ENCODE peak calls at places on chromosomes 6 and 20, in seven cellular contexts. One of them, this sample, is unnamed. For H3K4me1 and H3K36me3, the result is how much of the 10 kb centered on the place peaks cover.

GRCh38 chr6:55916188-55916587 is 40.8 kb upstream of the BMP5 start:
- DNase-seq in naive thymus-derived CD4-positive, alpha-beta T cell: no peak
- DNase-seq in effector memory CD4-positive, alpha-beta T cell: no peak
- DNase-seq in adrenal gland: no peak
- DNase-seq in psoas muscle: no peak
- DNase-seq in IMR-90: peak
- DNase-seq in mucosa of descending colon: no peak
- DNase-seq in this sample: no peak

GRCh38 chr20:25057234-25058050 is 497 bp downstream of the ACSS1 start:
- DNase-seq in adrenal gland: peak
- DNase-seq in mucosa of descending colon: peak
- DNase-seq in effector memory CD4-positive, alpha-beta T cell: peak
- DNase-seq in psoas muscle: peak
- DNase-seq in naive thymus-derived CD4-positive, alpha-beta T cell: peak
- DNase-seq in IMR-90: peak
- DNase-seq in this sample: peak

GRCh38 chr6:66429220-66429619 is 722.2 kb upstream of the EYS start:
- DNase-seq in psoas muscle: no peak
- DNase-seq in IMR-90: peak
- DNase-seq in mucosa of descending colon: no peak
- DNase-seq in naive thymus-derived CD4-positive, alpha-beta T cell: no peak
- DNase-seq in effector memory CD4-positive, alpha-beta T cell: no peak
- DNase-seq in adrenal gland: no peak
- DNase-seq in this sample: no peak

GRCh38 chr20:6595704-6596103 is 171.8 kb upstream of the BMP2 start:
- DNase-seq in psoas muscle: no peak
- DNase-seq in IMR-90: peak
- DNase-seq in naive thymus-derived CD4-positive, alpha-beta T cell: no peak
- DNase-seq in effector memory CD4-positive, alpha-beta T cell: no peak
- DNase-seq in adrenal gland: no peak
- DNase-seq in mucosa of descending colon: no peak
- DNase-seq in this sample: no peak

GRCh38 chr6:43858161-43859153 is 88.4 kb downstream of the VEGFA start:
- DNase-seq in mucosa of descending colon: no peak
- DNase-seq in naive thymus-derived CD4-positive, alpha-beta T cell: no peak
- DNase-seq in adrenal gland: no peak
- DNase-seq in IMR-90: no peak
- DNase-seq in effector memory CD4-positive, alpha-beta T cell: no peak
- DNase-seq in psoas muscle: peak
- DNase-seq in this sample: no peak

GRCh38 chr20:23966298-23966697 is 22.3 kb downstream of the GGTLC1 start:
- DNase-seq in adrenal gland: no peak
- DNase-seq in mucosa of descending colon: no peak
- DNase-seq in effector memory CD4-positive, alpha-beta T cell: no peak
- DNase-seq in IMR-90: no peak
- DNase-seq in psoas muscle: no peak
- DNase-seq in naive thymus-derived CD4-positive, alpha-beta T cell: no peak
- DNase-seq in this sample: no peak

GRCh38 chr6:123551939-123552707 is 84.6 kb downstream of the TRDN start:
- DNase-seq in effector memory CD4-positive, alpha-beta T cell: no peak
- DNase-seq in IMR-90: no peak
- DNase-seq in adrenal gland: no peak
- DNase-seq in naive thymus-derived CD4-positive, alpha-beta T cell: no peak
- DNase-seq in psoas muscle: no peak
- DNase-seq in mucosa of descending colon: no peak
- DNase-seq in this sample: no peak

GRCh38 chr6:55088896-55089295 is 85.4 kb upstream of the HCRTR2 start:
- DNase-seq in adrenal gland: no peak
- DNase-seq in IMR-90: no peak
- DNase-seq in mucosa of descending colon: no peak
- DNase-seq in naive thymus-derived CD4-positive, alpha-beta T cell: no peak
- DNase-seq in effector memory CD4-positive, alpha-beta T cell: no peak
- DNase-seq in psoas muscle: no peak
- DNase-seq in this sample: no peak

GRCh38 chr6:81515562-81516453 is 236.7 kb downstream of the TENT5A start:
- DNase-seq in effector memory CD4-positive, alpha-beta T cell: no peak
- DNase-seq in mucosa of descending colon: no peak
- DNase-seq in IMR-90: peak
- DNase-seq in naive thymus-derived CD4-positive, alpha-beta T cell: no peak
- DNase-seq in adrenal gland: no peak
- DNase-seq in psoas muscle: no peak
- DNase-seq in this sample: no peak

GRCh38 chr20:44003609-44004008 is 89.0 kb downstream of the TOX2 start:
- DNase-seq in naive thymus-derived CD4-positive, alpha-beta T cell: no peak
- DNase-seq in effector memory CD4-positive, alpha-beta T cell: no peak
- DNase-seq in psoas muscle: no peak
- DNase-seq in mucosa of descending colon: no peak
- DNase-seq in adrenal gland: no peak
- DNase-seq in IMR-90: no peak
- DNase-seq in this sample: no peak

DNA sequence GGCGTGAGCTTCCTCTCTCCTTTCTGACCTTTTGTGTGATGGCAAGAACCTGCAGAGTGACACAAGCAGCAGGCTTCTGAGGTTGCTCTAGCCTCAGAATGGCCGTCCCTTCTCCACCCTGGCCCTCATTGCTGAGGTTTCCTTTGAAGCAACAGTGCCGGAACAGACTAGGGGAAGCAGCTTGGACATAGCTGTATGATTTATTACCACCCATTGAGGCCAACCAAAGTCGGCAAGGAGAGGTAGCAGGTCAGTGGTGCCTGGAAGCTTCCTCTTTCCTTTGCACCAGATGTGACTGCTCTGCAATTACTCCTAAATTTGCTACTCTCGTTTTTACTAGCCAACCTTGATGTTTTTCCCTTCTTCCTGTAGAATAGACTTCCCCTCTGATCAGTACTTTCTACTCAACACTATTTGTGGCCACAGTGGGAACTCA is 31.4 kb downstream of the PTPN1 start:
- DNase-seq in adrenal gland: no peak
- DNase-seq in mucosa of descending colon: no peak
- DNase-seq in naive thymus-derived CD4-positive, alpha-beta T cell: no peak
- DNase-seq in psoas muscle: no peak
- DNase-seq in effector memory CD4-positive, alpha-beta T cell: no peak
- DNase-seq in IMR-90: no peak
- DNase-seq in this sample: no peak
- H3K4me1 ChIP-seq in adrenal gland: under half
- H3K4me1 ChIP-seq in mucosa of descending colon: under half
- H3K4me1 ChIP-seq in naive thymus-derived CD4-positive, alpha-beta T cell: under half
- H3K4me1 ChIP-seq in psoas muscle: half or more
- H3K4me1 ChIP-seq in effector memory CD4-positive, alpha-beta T cell: half or more
- H3K4me1 ChIP-seq in IMR-90: under half
- H3K4me1 ChIP-seq in this sample: half or more

DNA sequence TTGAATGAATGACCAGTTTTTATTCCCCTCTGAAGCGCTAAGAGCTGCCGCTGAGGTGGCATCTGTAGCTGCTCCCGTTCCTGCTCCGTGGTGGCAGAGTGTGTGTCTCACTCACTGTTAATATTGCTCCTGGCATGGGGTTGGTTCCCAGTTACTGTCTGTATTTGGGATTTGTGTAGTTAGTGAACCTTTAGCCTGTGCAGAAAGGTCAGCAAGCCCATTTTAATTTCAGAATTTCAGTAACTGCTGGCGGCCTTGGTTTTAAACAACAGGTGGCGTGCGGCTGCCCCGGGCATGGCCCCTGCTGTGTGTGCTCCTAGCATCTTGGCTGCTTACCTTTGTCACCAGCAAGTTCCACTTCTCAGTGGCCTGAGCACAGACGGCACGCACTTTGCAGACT is 54.1 kb upstream of the SLC22A1 start:
- DNase-seq in IMR-90: no peak
- DNase-seq in psoas muscle: no peak
- DNase-seq in effector memory CD4-positive, alpha-beta T cell: no peak
- DNase-seq in naive thymus-derived CD4-positive, alpha-beta T cell: no peak
- DNase-seq in mucosa of descending colon: no peak
- DNase-seq in adrenal gland: no peak
- DNase-seq in this sample: no peak
- H3K36me3 ChIP-seq in IMR-90: half or more
- H3K36me3 ChIP-seq in psoas muscle: half or more
- H3K36me3 ChIP-seq in effector memory CD4-positive, alpha-beta T cell: half or more
- H3K36me3 ChIP-seq in naive thymus-derived CD4-positive, alpha-beta T cell: under half
- H3K36me3 ChIP-seq in mucosa of descending colon: under half
- H3K36me3 ChIP-seq in adrenal gland: half or more
- H3K36me3 ChIP-seq in this sample: half or more

DNA sequence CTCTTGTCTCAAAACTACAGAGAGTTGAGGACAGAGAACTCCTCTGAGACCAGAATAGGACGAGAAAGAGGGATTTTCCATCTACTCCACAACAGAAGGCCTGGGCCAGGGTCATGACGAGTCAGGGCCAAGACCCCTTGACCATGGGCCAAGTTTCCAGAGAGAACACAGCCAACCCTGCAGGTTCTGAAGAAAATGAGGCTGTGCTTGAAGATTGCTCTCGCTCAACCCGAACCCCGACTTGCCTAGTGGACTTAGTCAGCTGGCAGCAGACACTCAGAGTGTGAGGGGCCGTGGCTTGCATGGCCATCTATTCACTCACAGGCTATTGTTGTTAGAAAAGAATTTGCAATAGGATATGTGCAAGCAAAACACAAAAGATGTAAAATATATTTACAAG is 54.5 kb downstream of the TMEM242 start:
- DNase-seq in mucosa of descending colon: no peak
- DNase-seq in adrenal gland: no peak
- DNase-seq in effector memory CD4-positive, alpha-beta T cell: no peak
- DNase-seq in psoas muscle: no peak
- DNase-seq in naive thymus-derived CD4-positive, alpha-beta T cell: no peak
- DNase-seq in IMR-90: no peak
- DNase-seq in this sample: peak
- H3K4me3 ChIP-seq in mucosa of descending colon: no peak
- H3K4me3 ChIP-seq in adrenal gland: no peak
- H3K4me3 ChIP-seq in effector memory CD4-positive, alpha-beta T cell: no peak
- H3K4me3 ChIP-seq in psoas muscle: no peak
- H3K4me3 ChIP-seq in naive thymus-derived CD4-positive, alpha-beta T cell: no peak
- H3K4me3 ChIP-seq in IMR-90: no peak
- H3K4me3 ChIP-seq in this sample: no peak

DNA sequence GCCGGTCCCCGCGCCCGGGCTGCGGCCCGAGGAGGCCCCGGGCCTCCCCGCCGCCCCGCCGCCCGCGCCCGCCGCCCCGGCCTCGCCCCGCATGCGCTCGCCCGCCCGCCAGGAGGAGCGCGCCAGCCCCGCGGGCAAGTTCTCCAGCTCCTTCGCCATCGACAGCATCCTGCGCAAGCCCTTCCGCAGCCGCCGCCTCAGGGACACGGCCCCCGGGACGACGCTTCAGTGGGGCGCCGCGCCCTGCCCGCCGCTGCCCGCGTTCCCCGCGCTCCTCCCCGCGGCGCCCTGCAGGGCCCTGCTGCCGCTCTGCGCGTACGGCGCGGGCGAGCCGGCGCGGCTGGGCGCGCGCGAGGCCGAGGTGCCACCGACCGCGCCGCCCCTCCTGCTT is 1.5 kb downstream of the FOXQ1 start:
- DNase-seq in adrenal gland: no peak
- DNase-seq in effector memory CD4-positive, alpha-beta T cell: no peak
- DNase-seq in naive thymus-derived CD4-positive, alpha-beta T cell: no peak
- DNase-seq in IMR-90: no peak
- DNase-seq in mucosa of descending colon: no peak
- DNase-seq in psoas muscle: no peak
- DNase-seq in this sample: no peak
- H3K4me1 ChIP-seq in adrenal gland: under half
- H3K4me1 ChIP-seq in effector memory CD4-positive, alpha-beta T cell: under half
- H3K4me1 ChIP-seq in naive thymus-derived CD4-positive, alpha-beta T cell: under half
- H3K4me1 ChIP-seq in IMR-90: under half
- H3K4me1 ChIP-seq in mucosa of descending colon: under half
- H3K4me1 ChIP-seq in psoas muscle: under half
- H3K4me1 ChIP-seq in this sample: under half